ENCODE peak calls at places on chromosomes 16 and 17, in eight cellular contexts. One of them, this sample, is unnamed.

GRCh38 chr16:13099822-13100221 is 198.4 kb downstream of the SHISA9 start:
- DNase-seq in lower leg skin: peak
- DNase-seq in ascending aorta: no peak
- DNase-seq in left ventricle myocardium inferior: no peak
- DNase-seq in thoracic aorta: no peak
- DNase-seq in fibroblast of pulmonary artery: no peak
- DNase-seq in PC-9: no peak
- DNase-seq in left lung: no peak
- DNase-seq in this sample: no peak

GRCh38 chr16:88197481-88198456 is 185.0 kb upstream of the ZNF469 start:
- DNase-seq in lower leg skin: peak
- DNase-seq in ascending aorta: no peak
- DNase-seq in left ventricle myocardium inferior: no peak
- DNase-seq in thoracic aorta: no peak
- DNase-seq in fibroblast of pulmonary artery: no peak
- DNase-seq in PC-9: no peak
- DNase-seq in left lung: peak
- DNase-seq in this sample: no peak

GRCh38 chr16:27840311-27841060 is 223.0 kb downstream of the GSG1L start:
- DNase-seq in lower leg skin: peak
- DNase-seq in ascending aorta: no peak
- DNase-seq in left ventricle myocardium inferior: no peak
- DNase-seq in thoracic aorta: no peak
- DNase-seq in fibroblast of pulmonary artery: no peak
- DNase-seq in PC-9: no peak
- DNase-seq in left lung: no peak
- DNase-seq in this sample: no peak

GRCh38 chr16:49749816-49750215 is 106.1 kb downstream of the ZNF423 start:
- DNase-seq in lower leg skin: no peak
- DNase-seq in ascending aorta: no peak
- DNase-seq in left ventricle myocardium inferior: no peak
- DNase-seq in thoracic aorta: no peak
- DNase-seq in fibroblast of pulmonary artery: no peak
- DNase-seq in PC-9: no peak
- DNase-seq in left lung: no peak
- DNase-seq in this sample: no peak

GRCh38 chr16:2085669-2086068 is 37.9 kb downstream of the TSC2 start:
- DNase-seq in lower leg skin: no peak
- DNase-seq in ascending aorta: no peak
- DNase-seq in left ventricle myocardium inferior: no peak
- DNase-seq in thoracic aorta: no peak
- DNase-seq in fibroblast of pulmonary artery: no peak
- DNase-seq in PC-9: no peak
- DNase-seq in left lung: no peak
- DNase-seq in this sample: peak

GRCh38 chr16:14629612-14629918 is 495 bp downstream of the PARN start:
- DNase-seq in lower leg skin: no peak
- DNase-seq in ascending aorta: no peak
- DNase-seq in left ventricle myocardium inferior: no peak
- DNase-seq in thoracic aorta: no peak
- DNase-seq in fibroblast of pulmonary artery: no peak
- DNase-seq in PC-9: no peak
- DNase-seq in left lung: no peak
- DNase-seq in this sample: no peak

GRCh38 chr16:54928421-54929089 is 2.1 kb upstream of the IRX5 start:
- DNase-seq in lower leg skin: peak
- DNase-seq in ascending aorta: no peak
- DNase-seq in left ventricle myocardium inferior: peak
- DNase-seq in thoracic aorta: no peak
- DNase-seq in fibroblast of pulmonary artery: no peak
- DNase-seq in PC-9: no peak
- DNase-seq in left lung: peak
- DNase-seq in this sample: peak

GRCh38 chr16:48232459-48233040 is 11.6 kb upstream of the LONP2 start:
- DNase-seq in lower leg skin: no peak
- DNase-seq in ascending aorta: no peak
- DNase-seq in left ventricle myocardium inferior: no peak
- DNase-seq in thoracic aorta: no peak
- DNase-seq in fibroblast of pulmonary artery: no peak
- DNase-seq in PC-9: no peak
- DNase-seq in left lung: no peak
- DNase-seq in this sample: peak

GRCh38 chr17:81523139-81524062 is 4.8 kb upstream of the FSCN2 start:
- DNase-seq in lower leg skin: no peak
- DNase-seq in ascending aorta: no peak
- DNase-seq in left ventricle myocardium inferior: no peak
- DNase-seq in thoracic aorta: no peak
- DNase-seq in fibroblast of pulmonary artery: peak
- DNase-seq in PC-9: no peak
- DNase-seq in left lung: peak
- DNase-seq in this sample: no peak

GRCh38 chr16:63496282-63496681 is 1460.0 kb upstream of the CDH8 start:
- DNase-seq in lower leg skin: no peak
- DNase-seq in ascending aorta: no peak
- DNase-seq in left ventricle myocardium inferior: no peak
- DNase-seq in thoracic aorta: no peak
- DNase-seq in fibroblast of pulmonary artery: no peak
- DNase-seq in PC-9: no peak
- DNase-seq in left lung: no peak
- DNase-seq in this sample: no peak

GRCh38 chr17:6474906-6475305 is 30.7 kb downstream of the PIMREG start:
- DNase-seq in lower leg skin: no peak
- DNase-seq in ascending aorta: no peak
- DNase-seq in left ventricle myocardium inferior: no peak
- DNase-seq in thoracic aorta: no peak
- DNase-seq in fibroblast of pulmonary artery: no peak
- DNase-seq in PC-9: no peak
- DNase-seq in left lung: no peak
- DNase-seq in this sample: no peak

GRCh38 chr16:85248269-85248668 is 136.0 kb upstream of the CIBAR2 start:
- DNase-seq in lower leg skin: no peak
- DNase-seq in ascending aorta: no peak
- DNase-seq in left ventricle myocardium inferior: no peak
- DNase-seq in thoracic aorta: no peak
- DNase-seq in fibroblast of pulmonary artery: no peak
- DNase-seq in PC-9: no peak
- DNase-seq in left lung: no peak
- DNase-seq in this sample: no peak

GRCh38 chr17:74528491-74529199 is 2.6 kb downstream of the CD300LB start:
- DNase-seq in lower leg skin: peak
- DNase-seq in ascending aorta: no peak
- DNase-seq in left ventricle myocardium inferior: no peak
- DNase-seq in thoracic aorta: no peak
- DNase-seq in fibroblast of pulmonary artery: no peak
- DNase-seq in PC-9: no peak
- DNase-seq in left lung: no peak
- DNase-seq in this sample: peak

GRCh38 chr16:57479422-57480126 is 6.7 kb downstream of the DOK4 start:
- DNase-seq in lower leg skin: no peak
- DNase-seq in ascending aorta: no peak
- DNase-seq in left ventricle myocardium inferior: peak
- DNase-seq in thoracic aorta: no peak
- DNase-seq in fibroblast of pulmonary artery: peak
- DNase-seq in PC-9: no peak
- DNase-seq in left lung: no peak
- DNase-seq in this sample: peak

GRCh38 chr16:58684001-58684353 is 593 bp downstream of the SLC38A7 start:
- DNase-seq in lower leg skin: no peak
- DNase-seq in ascending aorta: no peak
- DNase-seq in left ventricle myocardium inferior: peak
- DNase-seq in thoracic aorta: no peak
- DNase-seq in fibroblast of pulmonary artery: peak
- DNase-seq in PC-9: peak
- DNase-seq in left lung: no peak
- DNase-seq in this sample: peak

GRCh38 chr17:20084621-20085282 is 75.6 kb downstream of the SPECC1 start:
- DNase-seq in lower leg skin: no peak
- DNase-seq in ascending aorta: no peak
- DNase-seq in left ventricle myocardium inferior: no peak
- DNase-seq in thoracic aorta: no peak
- DNase-seq in fibroblast of pulmonary artery: no peak
- DNase-seq in PC-9: no peak
- DNase-seq in left lung: no peak
- DNase-seq in this sample: no peak

GRCh38 chr17:20087538-20088250 is 78.5 kb downstream of the SPECC1 start:
- DNase-seq in lower leg skin: no peak
- DNase-seq in ascending aorta: no peak
- DNase-seq in left ventricle myocardium inferior: no peak
- DNase-seq in thoracic aorta: no peak
- DNase-seq in fibroblast of pulmonary artery: no peak
- DNase-seq in PC-9: no peak
- DNase-seq in left lung: no peak
- DNase-seq in this sample: no peak

GRCh38 chr17:20083460-20083859 is 74.3 kb downstream of the SPECC1 start:
- DNase-seq in lower leg skin: no peak
- DNase-seq in ascending aorta: no peak
- DNase-seq in left ventricle myocardium inferior: no peak
- DNase-seq in thoracic aorta: no peak
- DNase-seq in fibroblast of pulmonary artery: peak
- DNase-seq in PC-9: no peak
- DNase-seq in left lung: no peak
- DNase-seq in this sample: peak

GRCh38 chr17:20086416-20087074 is 77.4 kb downstream of the SPECC1 start:
- DNase-seq in lower leg skin: no peak
- DNase-seq in ascending aorta: no peak
- DNase-seq in left ventricle myocardium inferior: no peak
- DNase-seq in thoracic aorta: no peak
- DNase-seq in fibroblast of pulmonary artery: no peak
- DNase-seq in PC-9: peak
- DNase-seq in left lung: no peak
- DNase-seq in this sample: no peak

GRCh38 chr17:20085283-20085875 is 76.2 kb downstream of the SPECC1 start:
- DNase-seq in lower leg skin: no peak
- DNase-seq in ascending aorta: no peak
- DNase-seq in left ventricle myocardium inferior: no peak
- DNase-seq in thoracic aorta: no peak
- DNase-seq in fibroblast of pulmonary artery: no peak
- DNase-seq in PC-9: no peak
- DNase-seq in left lung: no peak
- DNase-seq in this sample: peak
- TF ChIP-seq CTCF in lower leg skin: no peak
- TF ChIP-seq CTCF in ascending aorta: no peak
- TF ChIP-seq CTCF in left ventricle myocardium inferior: no peak
- TF ChIP-seq CTCF in thoracic aorta: no peak
- TF ChIP-seq CTCF in fibroblast of pulmonary artery: no peak
- TF ChIP-seq CTCF in PC-9: no peak
- TF ChIP-seq CTCF in left lung: no peak
- TF ChIP-seq CTCF in this sample: no peak

DNA sequence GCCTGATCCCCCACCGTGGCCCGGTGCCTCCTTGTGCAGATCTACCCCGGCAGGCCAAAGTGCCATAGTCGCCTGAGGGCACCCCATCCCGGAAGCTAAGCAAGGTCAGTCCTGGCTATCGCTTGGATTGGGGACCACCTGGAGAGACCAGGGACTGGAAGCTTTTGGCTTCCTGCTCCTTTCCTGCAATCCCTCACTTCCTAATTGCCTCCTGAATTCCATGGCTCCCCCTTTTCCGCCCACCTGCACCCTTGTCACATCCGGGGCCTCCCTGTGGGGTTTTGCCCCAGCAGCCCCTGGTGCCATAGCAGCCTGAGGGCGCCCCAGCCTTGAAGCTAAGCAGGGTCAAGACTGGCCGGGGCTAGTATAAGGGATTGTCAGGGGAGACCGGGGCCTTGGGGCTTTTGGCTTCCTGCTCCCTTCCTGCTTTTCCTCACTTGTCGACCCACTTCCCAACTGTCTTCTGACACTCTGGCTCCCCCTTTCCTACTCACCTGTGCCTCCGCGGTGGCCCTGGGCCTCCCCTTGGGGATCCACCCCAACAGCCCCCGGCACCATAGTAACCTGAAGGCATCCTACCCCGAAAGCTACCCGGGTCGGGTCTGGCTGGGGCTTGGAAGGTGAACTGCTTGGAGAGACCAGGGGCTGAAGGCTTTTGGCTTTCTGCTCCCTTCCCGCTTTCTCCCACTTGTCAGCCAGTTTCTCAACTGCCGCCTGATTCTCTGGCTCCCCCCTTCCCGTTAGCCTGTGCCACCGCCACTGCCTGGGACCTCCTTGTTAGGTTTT is 2293.6 kb downstream of the TP53TG3F start:
- DNase-seq in lower leg skin: peak
- DNase-seq in ascending aorta: no peak
- DNase-seq in left ventricle myocardium inferior: no peak
- DNase-seq in thoracic aorta: no peak
- DNase-seq in fibroblast of pulmonary artery: no peak
- DNase-seq in PC-9: no peak
- DNase-seq in left lung: peak
- DNase-seq in this sample: no peak
- H3K4me3 ChIP-seq in lower leg skin: no peak
- H3K4me3 ChIP-seq in ascending aorta: no peak
- H3K4me3 ChIP-seq in left ventricle myocardium inferior: no peak
- H3K4me3 ChIP-seq in thoracic aorta: no peak
- H3K4me3 ChIP-seq in fibroblast of pulmonary artery: no peak
- H3K4me3 ChIP-seq in PC-9: no peak
- H3K4me3 ChIP-seq in left lung: no peak
- H3K4me3 ChIP-seq in this sample: no peak

GRCh38 chr16:680625-680945 is 375 bp downstream of the STUB1 start:
- DNase-seq in lower leg skin: no peak
- DNase-seq in ascending aorta: no peak
- DNase-seq in left ventricle myocardium inferior: no peak
- DNase-seq in thoracic aorta: no peak
- DNase-seq in fibroblast of pulmonary artery: no peak
- DNase-seq in PC-9: no peak
- DNase-seq in left lung: no peak
- DNase-seq in this sample: no peak
- TF ChIP-seq CTCF in lower leg skin: no peak
- TF ChIP-seq CTCF in ascending aorta: no peak
- TF ChIP-seq CTCF in left ventricle myocardium inferior: no peak
- TF ChIP-seq CTCF in thoracic aorta: no peak
- TF ChIP-seq CTCF in fibroblast of pulmonary artery: no peak
- TF ChIP-seq CTCF in PC-9: no peak
- TF ChIP-seq CTCF in left lung: no peak
- TF ChIP-seq CTCF in this sample: no peak

GRCh38 chr17:28746611-28747045 is 2.8 kb downstream of the TRAF4 start:
- DNase-seq in lower leg skin: no peak
- DNase-seq in ascending aorta: no peak
- DNase-seq in left ventricle myocardium inferior: no peak
- DNase-seq in thoracic aorta: no peak
- DNase-seq in fibroblast of pulmonary artery: no peak
- DNase-seq in PC-9: peak
- DNase-seq in left lung: peak
- DNase-seq in this sample: no peak
- H3K4me3 ChIP-seq in lower leg skin: no peak
- H3K4me3 ChIP-seq in ascending aorta: no peak
- H3K4me3 ChIP-seq in left ventricle myocardium inferior: no peak
- H3K4me3 ChIP-seq in thoracic aorta: no peak
- H3K4me3 ChIP-seq in fibroblast of pulmonary artery: peak
- H3K4me3 ChIP-seq in PC-9: peak
- H3K4me3 ChIP-seq in left lung: peak
- H3K4me3 ChIP-seq in this sample: no peak